ENCODE peak calls at places on chromosomes 11 and 22, in six cellular contexts. D is upper lobe of left lung, B is left ventricle myocardium inferior, S is dorsolateral prefrontal cortex, R is fibroblast of mammary gland, Y is lower leg skin. I is an unnamed sample.

GRCh38 chr11:33063326-33063775 is 24.0 kb downstream of the TCP11L1 start:
- DNase-seq in D (no peak), B (no peak), S (no peak), R (peak), Y (no peak), I (peak)

GRCh38 chr11:128291835-128292234 is 295.5 kb downstream of the ETS1 start:
- DNase-seq in D (no peak), B (no peak), S (no peak), R (no peak), Y (no peak), I (no peak)

GRCh38 chr11:86151188-86152005 is 82.5 kb upstream of the PICALM start:
- DNase-seq in D (no peak), B (peak), S (peak), R (peak), Y (no peak), I (peak)

GRCh38 chr11:45171550-45171949 is 25.1 kb downstream of the PRDM11 start:
- DNase-seq in D (no peak), B (no peak), S (no peak), R (no peak), Y (no peak), I (no peak)

GRCh38 chr11:128424271-128424709 is 163.1 kb downstream of the ETS1 start:
- DNase-seq in D (no peak), B (peak), S (no peak), R (no peak), Y (no peak), I (peak)

GRCh38 chr22:23836692-23837495 is 1.9 kb downstream of the DERL3 start:
- DNase-seq in D (no peak), B (no peak), S (no peak), R (no peak), Y (no peak), I (no peak)

GRCh38 chr11:108960498-108960897 is 295.6 kb downstream of the DDX10 start:
- DNase-seq in D (no peak), B (no peak), S (peak), R (no peak), Y (no peak), I (no peak)

GRCh38 chr22:31451709-31452571 is 37.7 kb downstream of the EIF4ENIF1 start:
- DNase-seq in D (no peak), B (no peak), S (no peak), R (peak), Y (no peak), I (peak)

GRCh38 chr22:43236401-43237166 is 49.6 kb upstream of the TTLL12 start:
- DNase-seq in D (peak), B (peak), S (no peak), R (no peak), Y (no peak), I (no peak)

GRCh38 chr11:115499241-115499799 is 4.9 kb downstream of the CADM1 start:
- DNase-seq in D (no peak), B (no peak), S (no peak), R (no peak), Y (no peak), I (no peak)

GRCh38 chr11:34488855-34489557 is 24.6 kb downstream of the ELF5 start:
- DNase-seq in D (no peak), B (no peak), S (no peak), R (no peak), Y (no peak), I (no peak)

GRCh38 chr22:36053242-36054147 is 24.9 kb upstream of the RBFOX2 start:
- DNase-seq in D (no peak), B (no peak), S (no peak), R (no peak), Y (no peak), I (no peak)

GRCh38 chr22:38730411-38730871 is 24.7 kb downstream of the GTPBP1 start:
- DNase-seq in D (no peak), B (no peak), S (peak), R (no peak), Y (no peak), I (no peak)

GRCh38 chr22:32644252-32645100 is 157.0 kb upstream of the TIMP3 start:
- DNase-seq in D (peak), B (peak), S (no peak), R (no peak), Y (peak), I (peak)

GRCh38 chr11:59545179-59546020 is 34.1 kb downstream of the OR4D9 start:
- DNase-seq in D (no peak), B (no peak), S (no peak), R (peak), Y (no peak), I (peak)

GRCh38 chr11:67698247-67698646 is 23.8 kb upstream of the ALDH3B2 start:
- DNase-seq in D (no peak), B (no peak), S (no peak), R (peak), Y (no peak), I (no peak)

DNA sequence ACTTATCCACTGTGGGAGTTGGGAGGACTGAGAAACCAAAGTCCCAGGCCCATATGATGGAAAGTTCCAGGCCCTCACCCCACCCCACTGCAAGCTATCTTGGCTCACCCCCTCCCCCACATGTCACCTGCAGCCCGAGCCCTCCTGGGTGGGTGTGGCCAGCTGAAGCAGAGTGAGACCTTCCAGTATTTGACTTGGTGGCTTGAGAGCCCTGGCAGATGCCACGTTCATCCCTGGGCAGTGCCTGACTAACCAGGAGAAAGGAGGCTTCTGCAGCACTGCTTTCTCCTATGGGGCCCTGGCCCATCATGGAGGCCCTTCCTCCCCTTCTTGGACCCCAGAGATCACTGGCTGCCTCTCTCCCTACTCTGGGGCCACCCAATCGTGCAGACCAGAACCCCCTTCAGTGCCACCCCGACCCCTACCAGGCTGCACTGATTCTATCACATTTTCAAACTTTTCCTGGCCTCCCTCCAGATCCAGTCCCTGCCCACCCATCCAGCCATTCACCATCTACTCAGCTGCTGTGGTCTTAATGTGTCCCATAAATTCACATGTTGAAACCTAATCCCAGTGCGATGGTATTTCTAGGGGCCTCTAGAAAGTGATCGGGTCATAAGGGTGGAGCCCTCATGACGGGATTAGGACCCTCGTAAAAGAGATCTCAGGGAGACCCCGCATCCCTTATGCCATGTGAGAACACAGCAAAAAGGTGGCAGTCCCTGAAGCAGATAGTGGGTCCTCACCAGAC is 38.2 kb upstream of the WNT11 start:
- DNase-seq in D (no peak), B (no peak), S (no peak), R (no peak), Y (no peak), I (no peak)
- TF ChIP-seq CTCF in D (no peak), B (no peak), S (no peak), R (no peak), Y (no peak), I (no peak)

DNA sequence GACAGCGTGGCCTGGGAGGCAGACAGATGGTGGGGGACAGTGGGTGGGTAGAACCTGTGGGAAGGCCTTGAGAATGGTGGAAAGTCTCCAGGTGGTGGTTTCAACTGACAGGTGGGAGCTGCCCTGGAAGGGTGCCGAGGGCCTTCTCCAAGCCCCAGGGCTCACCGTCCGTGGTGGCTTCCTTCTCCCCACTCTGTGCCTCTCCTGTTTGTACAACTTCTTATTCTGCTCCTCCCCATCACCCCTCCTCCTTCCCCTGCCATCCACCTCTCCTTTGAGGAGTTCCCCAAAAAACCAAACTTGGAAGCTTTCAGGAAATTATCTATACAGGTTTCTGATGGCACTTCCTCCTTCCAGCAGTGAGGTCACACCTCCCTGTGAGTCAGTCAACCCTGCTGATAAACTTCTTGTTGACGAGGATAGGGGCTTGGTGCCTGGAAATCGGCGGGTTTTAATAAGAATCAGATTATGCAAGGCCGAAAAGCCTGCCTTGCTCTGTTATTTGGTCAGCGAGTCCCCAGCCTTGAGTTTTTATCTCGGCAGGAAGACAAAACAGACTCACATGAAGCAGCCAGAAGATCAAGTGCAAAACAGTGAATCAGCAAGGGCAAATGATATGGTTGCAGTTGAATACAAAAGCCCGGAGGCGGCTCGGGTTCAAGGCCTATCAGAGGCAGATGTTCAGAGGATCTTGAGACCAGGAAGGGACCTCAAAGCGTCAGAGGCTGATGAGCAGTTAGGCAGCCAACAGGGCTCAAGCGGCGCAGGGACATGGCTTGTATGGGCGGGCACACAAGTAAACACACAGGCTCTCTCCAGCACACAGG is 9.5 kb upstream of the ST3GAL4 start:
- DNase-seq in D (peak), B (no peak), S (no peak), R (peak), Y (peak), I (peak)
- H3K4me3 ChIP-seq in D (no peak), B (no peak), S (no peak), R (no peak), Y (no peak), I (no peak)

GRCh38 chr11:35717043-35717442 is 54.5 kb downstream of the TRIM44 start:
- DNase-seq in D (no peak), B (no peak), S (no peak), R (no peak), Y (no peak), I (no peak)
- TF ChIP-seq CTCF in D (no peak), B (no peak), S (no peak), R (peak), Y (no peak), I (peak)

DNA sequence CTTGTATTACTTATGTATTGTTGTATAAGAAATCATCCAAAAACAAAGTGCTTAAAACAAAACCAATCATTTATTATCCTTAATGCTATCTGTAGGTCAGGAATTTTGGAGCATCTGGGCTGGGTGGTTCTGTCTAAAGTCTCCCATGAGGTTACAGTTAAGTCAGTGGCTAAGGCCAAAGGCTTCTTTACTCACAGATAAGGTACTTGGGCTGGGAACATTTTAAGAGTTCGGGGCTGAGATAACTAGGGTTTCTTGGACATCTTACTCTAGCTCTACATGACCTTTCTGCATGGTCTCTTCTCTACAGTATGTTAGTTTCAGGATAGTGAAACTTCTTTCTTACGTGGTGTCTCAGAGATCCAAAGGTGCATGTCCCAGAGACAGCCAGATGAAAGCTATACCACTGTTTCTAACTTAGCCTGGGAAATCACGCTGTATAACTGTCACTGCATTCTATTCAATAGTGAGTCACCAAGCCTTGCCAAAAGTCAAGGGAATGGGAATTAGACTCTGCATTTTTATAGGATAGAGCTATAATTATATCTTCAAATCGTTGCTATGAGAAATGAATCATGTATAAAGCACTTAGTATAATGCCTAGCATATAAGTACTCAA is 29.6 kb downstream of the SOX6 start:
- DNase-seq in D (no peak), B (no peak), S (no peak), R (no peak), Y (no peak), I (no peak)
- H3K4me3 ChIP-seq in D (no peak), B (no peak), S (no peak), R (no peak), Y (no peak), I (no peak)

GRCh38 chr11:64778473-64779298 is at the start of gene SF1:
- DNase-seq in D (peak), B (peak), S (peak), R (peak), Y (peak), I (peak)
- TF ChIP-seq CTCF in D (no peak), B (no peak), S (peak), R (no peak), Y (no peak), I (no peak)

I was measured in astrocyte of the spinal cord.